ENCODE peak calls at places on chromosomes 11 and 22, in four cellular contexts. N, U, L and R are unnamed samples.

GRCh38 chr11:62918531-62918930 is 2.6 kb downstream of the CHRM1 start:
- DNase-seq in N (no peak), U (no peak), L (no peak), R (no peak)

GRCh38 chr11:119727523-119728081 is 1.4 kb downstream of the NECTIN1 start:
- DNase-seq in N (peak; percentile 27), U (no peak), L (no peak), R (peak; percentile 88)

GRCh38 chr22:34950480-34950879 is 115.5 kb upstream of the ISX start:
- DNase-seq in N (no peak), U (no peak), L (no peak), R (no peak)

GRCh38 chr11:491358-491757 is 15.7 kb downstream of the RNH1 start:
- DNase-seq in N (no peak), U (no peak), L (no peak), R (no peak)

GRCh38 chr11:122720482-122720881 is 65.0 kb downstream of the UBASH3B start:
- DNase-seq in N (peak; percentile 38), U (peak; percentile 87), L (no peak), R (no peak)

GRCh38 chr11:89205378-89205777 is 27.7 kb downstream of the TYR start:
- DNase-seq in N (no peak), U (no peak), L (no peak), R (no peak)

GRCh38 chr11:134669796-134670195 is 257.8 kb upstream of the B3GAT1 start:
- DNase-seq in N (no peak), U (no peak), L (no peak), R (no peak)

GRCh38 chr11:45900916-45901617 is 6.0 kb downstream of the FREY1 start:
- DNase-seq in N (no peak), U (no peak), L (no peak), R (no peak)

GRCh38 chr22:46373166-46373565 is 37.7 kb downstream of the TRMU start:
- DNase-seq in N (no peak), U (no peak), L (no peak), R (no peak)

GRCh38 chr11:118304227-118304808 is at the start of gene CD3E:
- DNase-seq in N (no peak), U (no peak), L (no peak), R (no peak)

GRCh38 chr11:66880484-66881211 is 23.8 kb downstream of the LRFN4 start:
- DNase-seq in N (no peak), U (no peak), L (no peak), R (no peak)

GRCh38 chr11:106186630-106187029 is 109.2 kb downstream of the AASDHPPT start:
- DNase-seq in N (peak; percentile 10), U (no peak), L (no peak), R (no peak)

GRCh38 chr11:465896-466538 is 15.9 kb downstream of the PTDSS2 start:
- DNase-seq in N (no peak), U (peak; percentile 93), L (no peak), R (no peak)

GRCh38 chr22:27107824-27108223 is 450.4 kb downstream of the MIAT start:
- DNase-seq in N (peak; percentile 91), U (peak; percentile 58), L (no peak), R (no peak)

GRCh38 chr22:26918236-26918635 is 260.8 kb downstream of the MIAT start:
- DNase-seq in N (no peak), U (no peak), L (no peak), R (no peak)

GRCh38 chr11:106101797-106102196 is 24.3 kb downstream of the AASDHPPT start:
- DNase-seq in N (peak; percentile 63), U (no peak), L (no peak), R (no peak)

GRCh38 chr11:135073444-135073843 is 661.4 kb upstream of the B3GAT1 start:
- DNase-seq in N (no peak), U (no peak), L (no peak), R (no peak)

GRCh38 chr22:45155050-45155840 is 8.5 kb upstream of the NUP50 start:
- DNase-seq in N (peak; percentile 94), U (no peak), L (no peak), R (no peak)

GRCh38 chr11:48900131-48900800 is 83.4 kb downstream of the TRIM51G start:
- DNase-seq in N (no peak), U (no peak), L (no peak), R (no peak)

GRCh38 chr11:119691020-119691666 is 37.9 kb downstream of the NECTIN1 start:
- DNase-seq in N (no peak), U (no peak), L (no peak), R (no peak)

GRCh38 chr11:120303004-120303637 is 22.0 kb upstream of the TLCD5 start:
- DNase-seq in N (peak; percentile 78), U (peak; percentile 76), L (peak; percentile 64), R (peak; percentile 78)

GRCh38 chr11:122803306-122803705 is 35.0 kb upstream of the CRTAM start:
- DNase-seq in N (peak; percentile 23), U (peak; percentile 91), L (no peak), R (no peak)

GRCh38 chr11:129766858-129767604 is 48.6 kb upstream of the TMEM45B start:
- DNase-seq in N (peak; percentile 36), U (no peak), L (peak; percentile 38), R (peak; percentile 26)

GRCh38 chr22:36331912-36332622 is 55.7 kb downstream of the MYH9 start:
- DNase-seq in N (peak; percentile 59), U (no peak), L (no peak), R (no peak)

GRCh38 chr11:19872526-19873135 is 160.0 kb downstream of the NAV2 start:
- DNase-seq in N (no peak), U (no peak), L (peak; percentile 23), R (no peak)

GRCh38 chr22:43829448-43829821 is 17.3 kb upstream of the EFCAB6 start:
- DNase-seq in N (no peak), U (no peak), L (no peak), R (no peak)

GRCh38 chr11:34208266-34209135 is 103.1 kb downstream of the NAT10 start:
- DNase-seq in N (no peak), U (peak; percentile 41), L (no peak), R (no peak)

GRCh38 chr22:38314992-38315800 is 2.0 kb downstream of the CSNK1E start:
- DNase-seq in N (peak; percentile 45), U (no peak), L (no peak), R (no peak)

GRCh38 chr11:31816467-31817053 is 5.4 kb upstream of the PAX6 start:
- DNase-seq in N (no peak), U (no peak), L (no peak), R (peak; percentile 21)
- H3K4me3 ChIP-seq in N (no peak overlapping the region), U (no peak overlapping the region), L (peak overlapping the region; percentile 45), R (peak overlapping the region; percentile 73)

DNA sequence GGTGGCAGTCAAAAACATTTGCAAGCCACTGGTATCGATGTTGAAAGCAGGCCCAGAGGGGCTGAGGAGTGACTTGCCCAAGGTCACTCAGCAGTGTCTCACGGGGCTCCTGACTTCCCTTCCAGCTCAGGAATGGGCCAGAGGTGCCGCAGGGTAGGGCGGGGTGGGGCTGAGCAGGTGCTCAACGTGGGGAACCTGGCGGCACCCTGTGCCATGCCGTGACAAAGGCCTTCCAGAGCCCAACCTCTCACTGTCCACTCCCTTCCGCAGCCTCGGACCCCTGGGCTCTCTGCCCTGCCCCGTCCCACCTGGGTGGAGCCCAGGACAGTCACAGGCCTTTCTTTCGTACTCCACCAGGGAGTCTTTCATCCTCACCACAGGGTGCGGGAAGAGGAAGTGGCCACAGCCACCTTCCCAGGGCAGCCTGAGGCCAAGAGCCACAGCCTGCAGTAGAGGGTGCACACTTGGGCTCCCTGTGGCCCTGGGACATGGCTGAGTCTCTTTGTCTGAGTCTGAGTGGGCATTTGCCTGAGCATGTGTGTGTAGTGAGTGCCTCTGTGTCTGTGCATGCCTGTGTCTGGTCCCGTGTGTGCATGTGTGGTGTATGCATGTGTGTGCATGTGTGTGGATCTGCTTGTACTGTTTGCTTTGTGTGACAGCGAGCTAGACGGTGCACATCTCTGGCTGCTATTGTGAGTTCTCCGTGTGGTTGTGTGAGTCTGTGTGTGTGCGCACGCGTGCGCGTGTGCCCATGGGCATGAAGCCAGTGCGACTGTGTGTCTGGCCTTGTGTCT is 6.0 kb upstream of the LIF start:
- DNase-seq in N (no peak), U (peak; percentile 28), L (no peak), R (no peak)
- H3K18ac ChIP-seq in N (peak overlapping the region; percentile 63), U (no peak overlapping the region), L (peak overlapping the region; percentile 90), R (peak overlapping the region; percentile 87)

GRCh38 chr22:23026777-23027176 is 43.5 kb upstream of the GNAZ start:
- DNase-seq in N (no peak), U (no peak), L (no peak), R (no peak)
- H2BK12ac ChIP-seq in N (no peak overlapping the region), U (no peak overlapping the region), L (peak overlapping the region; percentile 60), R (no peak overlapping the region)

GRCh38 chr11:131042041-131042390 is 125.7 kb upstream of the SNX19 start:
- DNase-seq in N (no peak), U (no peak), L (no peak), R (no peak)
- H3K4me3 ChIP-seq in N (no peak overlapping the region), U (no peak overlapping the region), L (no peak overlapping the region), R (no peak overlapping the region)

DNA sequence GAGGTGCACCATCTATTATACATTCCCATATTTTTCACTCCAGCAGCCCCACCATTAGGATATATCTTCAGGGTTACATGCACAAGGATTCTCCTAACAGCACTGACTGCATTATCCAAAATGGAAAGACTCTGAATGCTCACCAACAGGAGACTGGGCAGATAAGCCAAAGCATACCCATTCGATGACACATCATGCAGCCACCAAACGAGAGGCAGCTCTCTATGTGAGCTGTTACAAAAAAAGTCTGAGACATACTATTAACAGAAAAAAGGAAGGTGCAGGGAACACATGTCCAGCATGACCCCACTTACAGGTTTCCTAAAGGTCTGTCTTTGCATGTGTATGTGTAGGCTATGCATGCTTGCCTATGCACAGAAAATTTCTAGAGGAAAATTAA is 12.4 kb upstream of the SERPIND1 start:
- DNase-seq in N (no peak), U (no peak), L (no peak), R (no peak)
- H3K18ac ChIP-seq in N (no peak overlapping the region), U (no peak overlapping the region), L (no peak overlapping the region), R (no peak overlapping the region)

GRCh38 chr22:28799125-28799833 is 1.1 kb downstream of the XBP1 start:
- DNase-seq in N (peak; percentile 99), U (peak; percentile 78), L (no peak), R (no peak)
- H2BK12ac ChIP-seq in N (no peak overlapping the region), U (no peak overlapping the region), L (peak overlapping the region; percentile 9), R (no peak overlapping the region)

DNA sequence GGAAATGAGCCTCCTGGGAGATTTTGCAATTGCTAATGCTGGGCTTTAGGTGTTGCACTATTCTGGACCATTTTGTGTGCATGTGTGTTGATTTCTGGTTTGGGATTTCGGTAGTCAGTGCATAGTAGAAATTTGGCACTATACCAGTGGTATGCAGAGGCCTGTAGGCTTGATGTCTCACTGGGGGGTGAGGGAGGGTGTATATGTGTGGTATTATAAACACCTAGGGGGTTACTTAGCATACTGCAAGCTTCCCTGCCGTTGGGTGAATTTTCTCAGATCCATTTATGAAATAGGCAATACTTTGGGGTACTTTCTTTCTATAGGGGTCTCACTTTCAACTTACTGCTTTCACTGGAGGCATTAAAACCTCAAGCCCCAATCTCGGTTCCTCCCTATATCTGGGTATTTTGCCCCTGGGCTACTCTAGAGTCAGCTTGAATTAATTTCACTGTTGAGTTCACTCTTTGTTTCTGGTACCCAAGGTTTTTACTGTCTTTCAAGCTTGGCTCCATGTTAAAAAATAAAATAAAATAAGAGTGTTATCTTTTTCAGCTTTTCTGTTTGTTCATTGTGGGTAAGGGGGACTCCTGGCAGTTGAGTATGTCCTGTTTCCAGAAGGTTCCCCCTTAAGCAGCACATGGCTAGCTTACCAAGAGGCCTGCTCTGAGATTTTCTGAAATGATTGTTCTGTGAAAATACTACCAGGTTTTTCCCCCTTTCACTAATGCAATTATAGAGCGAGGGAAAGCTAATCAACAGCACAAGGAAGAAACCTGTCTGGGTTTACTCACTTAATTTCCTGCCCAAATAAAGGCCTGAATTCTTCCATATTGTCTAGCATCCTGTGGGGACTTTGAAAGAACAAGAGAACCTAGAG is 45.8 kb downstream of the PPFIBP2 start:
- DNase-seq in N (no peak), U (no peak), L (no peak), R (no peak)
- H3K4me3 ChIP-seq in N (no peak overlapping the region), U (no peak overlapping the region), L (no peak overlapping the region), R (no peak overlapping the region)

GRCh38 chr11:29166306-29166705 is 850.5 kb downstream of the KCNA4 start:
- DNase-seq in N (no peak), U (no peak), L (no peak), R (no peak)
- H3K18ac ChIP-seq in N (no peak overlapping the region), U (no peak overlapping the region), L (no peak overlapping the region), R (no peak overlapping the region)